ENCODE peak calls at places on chromosomes 13 and 19, in five cellular contexts. E is CD4-positive, alpha-beta T cell; O is PC-3; J is H1; M is A673. C is an unnamed sample.

GRCh38 chr13:62060570-62060969 is 644.9 kb upstream of the PCDH20 start:
- DNase-seq in J (no peak), E (no peak), M (no peak), O (no peak), C (no peak)

GRCh38 chr19:33724723-33725060 is 72.0 kb upstream of the KCTD15 start:
- DNase-seq in E (no peak), J (no peak), O (no peak), M (no peak), C (no peak)

GRCh38 chr19:10617409-10618121 is 7.8 kb upstream of the SLC44A2 start:
- DNase-seq in M (no peak), J (no peak), E (no peak), O (peak; percentile 92), C (no peak)

GRCh38 chr19:35095667-35096368 is 19.8 kb upstream of the FXYD3 start:
- DNase-seq in M (no peak), J (no peak), E (no peak), O (no peak), C (no peak)

GRCh38 chr13:44148159-44148929 is 225.3 kb upstream of the SERP2 start:
- DNase-seq in M (no peak), E (no peak), O (peak; percentile 52), J (no peak), C (no peak)

GRCh38 chr19:45477216-45477615 is 9.4 kb downstream of the FOSB start:
- DNase-seq in J (no peak), M (no peak), E (no peak), O (no peak), C (no peak)

GRCh38 chr13:52356327-52356726 is 49.6 kb downstream of the THSD1 start:
- DNase-seq in O (peak; percentile 81), M (no peak), E (no peak), J (no peak), C (no peak)

GRCh38 chr19:9819590-9819898 is 665 bp upstream of the FBXL12 start:
- DNase-seq in J (no peak), O (no peak), E (no peak), M (no peak), C (no peak)

GRCh38 chr19:46718157-46718933 is 1.4 kb upstream of the PRKD2 start:
- DNase-seq in O (no peak), M (no peak), J (peak; percentile 61), E (peak; percentile 49), C (no peak)

GRCh38 chr13:29713841-29714240 is 118.4 kb upstream of the SLC7A1 start:
- DNase-seq in E (no peak), O (peak; percentile 63), J (no peak), M (peak; percentile 39), C (peak; percentile 1)

GRCh38 chr13:24341439-24341838 is 32.1 kb downstream of the C1QTNF9 start:
- DNase-seq in M (no peak), J (no peak), E (no peak), O (peak; percentile 58), C (no peak)

GRCh38 chr19:42410371-42410770 is 16.8 kb downstream of the LIPE start:
- DNase-seq in O (no peak), E (no peak), M (no peak), J (no peak), C (no peak)

GRCh38 chr19:40585677-40586422 is 9.2 kb downstream of the SHKBP1 start:
- DNase-seq in O (peak; percentile 33), M (peak; percentile 42), J (no peak), E (no peak), C (no peak)

GRCh38 chr19:38209671-38210457 is 14.2 kb downstream of the DPF1 start:
- DNase-seq in E (no peak), O (no peak), J (peak; percentile 77), M (no peak), C (no peak)

GRCh38 chr19:651114-651818 is 11.6 kb downstream of the FGF22 start:
- DNase-seq in O (no peak), E (no peak), M (no peak), J (no peak), C (no peak)

GRCh38 chr19:19485998-19486290 is 29.4 kb downstream of the TSSK6 start:
- DNase-seq in O (no peak), J (no peak), E (no peak), M (no peak), C (no peak)

GRCh38 chr19:51809787-51810186 is 14.8 kb downstream of the FPR3 start:
- DNase-seq in J (no peak), E (no peak), M (no peak), O (peak; percentile 51), C (no peak)

GRCh38 chr19:1508507-1508856 is 4.3 kb downstream of the ADAMTSL5 start:
- DNase-seq in M (no peak), E (no peak), J (no peak), O (no peak), C (no peak)

GRCh38 chr19:31316201-31316951 is 32.9 kb downstream of the TSHZ3 start:
- DNase-seq in O (no peak), J (no peak), E (no peak), M (peak; percentile 48), C (no peak)

GRCh38 chr19:32563761-32564160 is 17.2 kb upstream of the PDCD5 start:
- DNase-seq in J (no peak), O (no peak), E (no peak), M (no peak), C (no peak)

GRCh38 chr19:5108123-5108613 is 139.3 kb downstream of the KDM4B start:
- DNase-seq in E (no peak), O (no peak), M (no peak), J (no peak), C (no peak)

GRCh38 chr19:33312065-33312464 is 9.7 kb upstream of the CEBPA start:
- DNase-seq in M (no peak), E (no peak), O (no peak), J (no peak), C (no peak)

GRCh38 chr13:114234266-114234644 is 442 bp upstream of the CDC16 start:
- DNase-seq in O (no peak), E (no peak), M (no peak), J (no peak), C (no peak)

DNA sequence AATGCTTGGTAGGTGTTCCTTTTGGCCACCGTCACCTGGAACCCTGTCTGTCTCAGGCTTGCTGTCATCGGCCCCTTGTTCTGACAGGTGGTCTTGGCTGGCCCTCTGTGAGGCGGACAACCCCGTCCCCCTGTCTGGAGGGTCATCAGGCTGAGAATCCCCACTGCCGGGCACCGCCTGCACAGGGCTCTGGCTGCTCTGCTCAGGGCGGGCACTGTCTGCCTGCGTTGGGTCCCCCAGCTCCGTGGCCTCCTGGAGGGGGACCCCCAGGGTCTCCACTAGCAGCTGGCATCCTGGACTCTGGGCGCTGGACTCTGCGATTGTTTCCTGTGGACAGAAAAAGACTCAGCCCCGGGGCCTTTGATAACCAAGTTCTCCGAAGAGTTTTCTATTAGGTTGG is 13.2 kb downstream of the NANOS3 start:
- DNase-seq in E (no peak), O (no peak), J (no peak), M (no peak), C (no peak)
- H3K27ac ChIP-seq in E (no peak overlapping the region), O (no peak overlapping the region), J (no peak overlapping the region), M (no peak overlapping the region), C (no peak overlapping the region)

GRCh38 chr13:45209229-45209628 is 8.4 kb upstream of the KCTD4 start:
- DNase-seq in J (no peak), M (no peak), O (peak; percentile 59), E (no peak), C (no peak)

GRCh38 chr13:45206340-45206739 is 5.5 kb upstream of the KCTD4 start:
- DNase-seq in E (no peak), M (no peak), J (no peak), O (peak; percentile 89), C (no peak)

GRCh38 chr13:45207319-45207718 is 6.5 kb upstream of the KCTD4 start:
- DNase-seq in O (no peak), J (no peak), E (no peak), M (no peak), C (no peak)

GRCh38 chr13:45208132-45208531 is 7.3 kb upstream of the KCTD4 start:
- DNase-seq in O (no peak), E (no peak), M (no peak), J (no peak), C (no peak)

DNA sequence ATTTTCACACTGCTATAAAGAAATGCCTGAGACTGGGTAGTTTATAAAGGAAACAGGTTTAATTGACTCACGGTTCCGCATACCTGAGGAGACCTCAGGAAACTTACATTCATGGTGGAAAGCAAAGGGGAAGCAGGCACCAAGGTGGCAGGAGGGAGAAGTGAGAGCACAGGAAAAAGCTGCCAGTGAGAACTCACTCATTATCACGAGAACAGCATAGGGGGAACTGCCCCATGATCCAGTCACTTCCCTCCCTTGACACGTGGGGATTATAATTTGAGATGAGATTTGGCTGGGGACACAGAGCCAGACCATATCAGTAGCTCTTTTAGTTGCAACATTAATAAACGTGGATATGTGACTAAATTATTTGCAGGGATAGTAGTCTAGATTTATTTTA is 4.3 kb upstream of the KCTD4 start:
- DNase-seq in E (no peak), J (no peak), O (no peak), M (no peak), C (no peak)
- TF ChIP-seq CTCF in E (no peak), J (no peak), O (no peak), M (no peak), C (no peak)

DNA sequence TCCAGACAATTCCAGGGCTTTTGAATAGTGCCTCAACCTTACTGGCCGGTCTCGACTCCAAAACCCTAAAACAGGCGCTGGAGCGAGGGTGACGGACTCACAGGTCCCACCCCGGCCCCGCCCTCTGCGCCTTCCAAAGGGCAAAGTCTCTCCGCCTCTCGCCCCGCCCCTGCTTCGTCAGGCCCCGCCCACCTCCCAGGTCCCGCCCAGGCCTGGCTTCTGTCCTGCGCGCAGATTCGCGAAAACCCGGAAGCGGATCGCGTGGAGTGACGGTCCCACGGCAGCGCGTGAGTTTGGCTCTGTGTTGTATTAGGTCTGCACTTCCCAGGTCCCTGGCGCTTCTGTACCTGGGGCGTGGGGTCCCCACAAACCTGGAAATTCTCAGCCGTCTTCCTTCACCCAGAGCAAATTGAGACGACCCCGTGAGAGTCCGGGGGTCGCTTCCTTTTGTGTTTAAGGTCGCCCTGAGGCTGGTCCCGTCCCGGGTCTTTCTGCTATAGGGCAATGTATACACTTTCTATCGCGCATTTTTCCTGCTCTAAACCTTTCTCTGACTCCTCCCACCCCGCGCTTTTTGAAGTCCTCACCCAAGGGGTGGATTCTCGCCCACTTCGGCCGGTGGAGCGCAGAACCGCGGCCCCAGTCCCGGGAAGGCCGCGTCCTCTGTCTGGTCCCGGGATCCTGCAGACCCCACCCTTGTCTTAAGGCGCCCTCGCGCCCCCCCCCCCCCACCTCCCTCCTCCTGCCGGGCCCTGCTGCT is at the start of gene ZNF813:
- DNase-seq in E (peak; percentile 93), M (peak; percentile 92), O (peak; percentile 88), J (peak; percentile 98), C (peak; percentile 94)
- H3K27ac ChIP-seq in E (peak within 1 kb of the TSS; percentile 21), M (peak within 1 kb of the TSS; percentile 71), O (peak within 1 kb of the TSS; percentile 28), J (peak within 1 kb of the TSS; percentile 73), C (peak within 1 kb of the TSS; percentile 64)

DNA sequence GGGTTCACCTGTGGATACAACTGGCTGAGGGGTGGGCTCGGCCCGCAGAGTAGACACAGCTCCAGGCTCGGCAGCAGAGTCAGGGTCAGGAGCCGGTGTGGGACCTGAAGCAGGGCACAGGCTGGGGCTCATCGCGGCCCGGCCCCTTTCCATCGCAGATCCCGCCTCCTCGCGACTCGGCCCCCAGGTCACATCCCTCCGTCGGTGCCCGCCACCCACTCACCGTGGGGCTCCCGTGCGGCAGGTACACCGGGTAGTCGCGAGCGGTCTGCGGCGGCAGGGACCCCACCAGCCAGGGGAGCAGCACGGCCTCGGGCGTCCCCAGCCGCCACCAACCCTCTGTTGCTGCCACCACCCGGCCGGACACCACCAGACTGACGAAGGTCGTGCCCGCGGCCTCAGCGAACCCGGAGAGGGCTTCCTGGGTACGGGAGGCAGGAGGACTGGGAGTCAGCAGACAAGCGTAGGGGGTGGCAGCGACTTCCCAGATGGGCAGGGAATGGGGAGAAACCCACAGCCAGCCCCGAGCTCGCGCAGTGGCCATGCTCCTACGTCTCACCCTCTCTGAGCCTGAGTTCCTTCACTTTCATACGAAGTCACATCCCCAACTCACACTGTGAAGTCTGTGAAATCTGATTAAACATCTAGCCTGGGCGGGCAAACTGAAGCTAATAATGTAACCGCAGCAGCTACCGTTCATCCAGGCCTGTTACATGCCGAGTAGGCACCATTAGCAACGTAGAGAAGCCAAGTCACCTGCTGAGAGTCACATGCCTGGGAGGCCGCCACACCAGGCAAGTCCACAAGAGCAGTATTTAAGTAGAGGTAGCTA is 3.7 kb downstream of the FUZ start:
- DNase-seq in E (peak; percentile 15), O (peak; percentile 36), M (peak; percentile 61), J (peak; percentile 82), C (peak; percentile 87)
- TF ChIP-seq CTCF in E (no peak), O (peak; percentile 53), M (no peak), J (peak; percentile 12), C (no peak)

C was measured in coronary artery.